ENCODE peak calls at places on chromosomes 3 and 15, in ten cellular contexts. One of them, this sample, is unnamed.

GRCh38 chr3:79598594-79598993 is 169.2 kb downstream of the ROBO1 start:
- DNase-seq in Caki2: no peak
- DNase-seq in activated CD8-positive, alpha-beta T cell treated with anti-CD3 and anti-CD28 coated beads for 36 hours: no peak
- DNase-seq in occipital lobe: no peak
- DNase-seq in stimulated activated CD4-positive, alpha-beta T cell treated with anti-CD3 and anti-CD28 coated beads, Interleukin-4, amount 100 ng/mL, for 48 hours: no peak
- DNase-seq in H4: no peak
- DNase-seq in activated effector memory CD4-positive, alpha-beta T cell treated with Interleukin-2 at 50 U/mL for 16 hours: no peak
- DNase-seq in neuronal stem cell: no peak
- DNase-seq in nucleus accumbens: no peak
- DNase-seq in NCI-H82: peak
- DNase-seq in this sample: peak

GRCh38 chr3:69226071-69226470 is 103.7 kb upstream of the LMOD3 start:
- DNase-seq in activated CD8-positive, alpha-beta T cell treated with anti-CD3 and anti-CD28 coated beads for 36 hours: no peak
- DNase-seq in activated effector memory CD4-positive, alpha-beta T cell treated with Interleukin-2 at 50 U/mL for 16 hours: no peak
- DNase-seq in occipital lobe: no peak
- DNase-seq in Caki2: no peak
- DNase-seq in NCI-H82: no peak
- DNase-seq in H4: no peak
- DNase-seq in neuronal stem cell: no peak
- DNase-seq in stimulated activated CD4-positive, alpha-beta T cell treated with anti-CD3 and anti-CD28 coated beads, Interleukin-4, amount 100 ng/mL, for 48 hours: no peak
- DNase-seq in nucleus accumbens: no peak
- DNase-seq in this sample: no peak

GRCh38 chr15:60381148-60381788 is 16.5 kb downstream of the ANXA2 start:
- DNase-seq in Caki2: no peak
- DNase-seq in nucleus accumbens: no peak
- DNase-seq in stimulated activated CD4-positive, alpha-beta T cell treated with anti-CD3 and anti-CD28 coated beads, Interleukin-4, amount 100 ng/mL, for 48 hours: no peak
- DNase-seq in neuronal stem cell: no peak
- DNase-seq in activated effector memory CD4-positive, alpha-beta T cell treated with Interleukin-2 at 50 U/mL for 16 hours: no peak
- DNase-seq in activated CD8-positive, alpha-beta T cell treated with anti-CD3 and anti-CD28 coated beads for 36 hours: no peak
- DNase-seq in occipital lobe: no peak
- DNase-seq in NCI-H82: no peak
- DNase-seq in H4: no peak
- DNase-seq in this sample: no peak

GRCh38 chr3:134799393-134799792 is 4.3 kb downstream of the EPHB1 start:
- DNase-seq in NCI-H82: no peak
- DNase-seq in Caki2: peak
- DNase-seq in neuronal stem cell: no peak
- DNase-seq in nucleus accumbens: no peak
- DNase-seq in H4: peak
- DNase-seq in stimulated activated CD4-positive, alpha-beta T cell treated with anti-CD3 and anti-CD28 coated beads, Interleukin-4, amount 100 ng/mL, for 48 hours: no peak
- DNase-seq in activated CD8-positive, alpha-beta T cell treated with anti-CD3 and anti-CD28 coated beads for 36 hours: no peak
- DNase-seq in occipital lobe: no peak
- DNase-seq in activated effector memory CD4-positive, alpha-beta T cell treated with Interleukin-2 at 50 U/mL for 16 hours: no peak
- DNase-seq in this sample: no peak

GRCh38 chr3:43162573-43163084 is 56.8 kb upstream of the POMGNT2 start:
- DNase-seq in activated CD8-positive, alpha-beta T cell treated with anti-CD3 and anti-CD28 coated beads for 36 hours: peak
- DNase-seq in NCI-H82: no peak
- DNase-seq in occipital lobe: no peak
- DNase-seq in activated effector memory CD4-positive, alpha-beta T cell treated with Interleukin-2 at 50 U/mL for 16 hours: peak
- DNase-seq in H4: no peak
- DNase-seq in neuronal stem cell: no peak
- DNase-seq in stimulated activated CD4-positive, alpha-beta T cell treated with anti-CD3 and anti-CD28 coated beads, Interleukin-4, amount 100 ng/mL, for 48 hours: no peak
- DNase-seq in Caki2: no peak
- DNase-seq in nucleus accumbens: no peak
- DNase-seq in this sample: no peak

GRCh38 chr3:23320586-23321570 is 117.8 kb downstream of the UBE2E2 start:
- DNase-seq in activated CD8-positive, alpha-beta T cell treated with anti-CD3 and anti-CD28 coated beads for 36 hours: no peak
- DNase-seq in activated effector memory CD4-positive, alpha-beta T cell treated with Interleukin-2 at 50 U/mL for 16 hours: no peak
- DNase-seq in stimulated activated CD4-positive, alpha-beta T cell treated with anti-CD3 and anti-CD28 coated beads, Interleukin-4, amount 100 ng/mL, for 48 hours: no peak
- DNase-seq in occipital lobe: no peak
- DNase-seq in H4: no peak
- DNase-seq in NCI-H82: peak
- DNase-seq in nucleus accumbens: no peak
- DNase-seq in neuronal stem cell: no peak
- DNase-seq in Caki2: no peak
- DNase-seq in this sample: no peak

GRCh38 chr15:33188159-33188558 is 6.4 kb downstream of the FMN1 start:
- DNase-seq in nucleus accumbens: no peak
- DNase-seq in neuronal stem cell: no peak
- DNase-seq in activated CD8-positive, alpha-beta T cell treated with anti-CD3 and anti-CD28 coated beads for 36 hours: no peak
- DNase-seq in activated effector memory CD4-positive, alpha-beta T cell treated with Interleukin-2 at 50 U/mL for 16 hours: no peak
- DNase-seq in stimulated activated CD4-positive, alpha-beta T cell treated with anti-CD3 and anti-CD28 coated beads, Interleukin-4, amount 100 ng/mL, for 48 hours: no peak
- DNase-seq in NCI-H82: no peak
- DNase-seq in occipital lobe: no peak
- DNase-seq in H4: no peak
- DNase-seq in Caki2: no peak
- DNase-seq in this sample: no peak

GRCh38 chr15:80179025-80179759 is 26.4 kb downstream of the FAH start:
- DNase-seq in nucleus accumbens: no peak
- DNase-seq in H4: peak
- DNase-seq in stimulated activated CD4-positive, alpha-beta T cell treated with anti-CD3 and anti-CD28 coated beads, Interleukin-4, amount 100 ng/mL, for 48 hours: no peak
- DNase-seq in neuronal stem cell: no peak
- DNase-seq in activated effector memory CD4-positive, alpha-beta T cell treated with Interleukin-2 at 50 U/mL for 16 hours: no peak
- DNase-seq in NCI-H82: no peak
- DNase-seq in Caki2: peak
- DNase-seq in activated CD8-positive, alpha-beta T cell treated with anti-CD3 and anti-CD28 coated beads for 36 hours: no peak
- DNase-seq in occipital lobe: no peak
- DNase-seq in this sample: no peak

GRCh38 chr3:124256599-124256998 is 264.7 kb upstream of the ROPN1 start:
- DNase-seq in activated effector memory CD4-positive, alpha-beta T cell treated with Interleukin-2 at 50 U/mL for 16 hours: no peak
- DNase-seq in H4: no peak
- DNase-seq in activated CD8-positive, alpha-beta T cell treated with anti-CD3 and anti-CD28 coated beads for 36 hours: no peak
- DNase-seq in stimulated activated CD4-positive, alpha-beta T cell treated with anti-CD3 and anti-CD28 coated beads, Interleukin-4, amount 100 ng/mL, for 48 hours: no peak
- DNase-seq in occipital lobe: no peak
- DNase-seq in NCI-H82: no peak
- DNase-seq in neuronal stem cell: no peak
- DNase-seq in Caki2: no peak
- DNase-seq in nucleus accumbens: no peak
- DNase-seq in this sample: no peak

GRCh38 chr3:180329187-180329586 is 272.8 kb upstream of the TTC14 start:
- DNase-seq in occipital lobe: no peak
- DNase-seq in H4: no peak
- DNase-seq in Caki2: no peak
- DNase-seq in nucleus accumbens: no peak
- DNase-seq in activated effector memory CD4-positive, alpha-beta T cell treated with Interleukin-2 at 50 U/mL for 16 hours: no peak
- DNase-seq in stimulated activated CD4-positive, alpha-beta T cell treated with anti-CD3 and anti-CD28 coated beads, Interleukin-4, amount 100 ng/mL, for 48 hours: no peak
- DNase-seq in activated CD8-positive, alpha-beta T cell treated with anti-CD3 and anti-CD28 coated beads for 36 hours: no peak
- DNase-seq in neuronal stem cell: no peak
- DNase-seq in NCI-H82: no peak
- DNase-seq in this sample: no peak

GRCh38 chr3:142973217-142974009 is 9.9 kb upstream of the PAQR9 start:
- DNase-seq in stimulated activated CD4-positive, alpha-beta T cell treated with anti-CD3 and anti-CD28 coated beads, Interleukin-4, amount 100 ng/mL, for 48 hours: no peak
- DNase-seq in occipital lobe: no peak
- DNase-seq in activated effector memory CD4-positive, alpha-beta T cell treated with Interleukin-2 at 50 U/mL for 16 hours: no peak
- DNase-seq in neuronal stem cell: no peak
- DNase-seq in activated CD8-positive, alpha-beta T cell treated with anti-CD3 and anti-CD28 coated beads for 36 hours: no peak
- DNase-seq in H4: no peak
- DNase-seq in Caki2: no peak
- DNase-seq in NCI-H82: no peak
- DNase-seq in nucleus accumbens: no peak
- DNase-seq in this sample: no peak

GRCh38 chr3:71523628-71524027 is 59.9 kb downstream of the FOXP1 start:
- DNase-seq in NCI-H82: no peak
- DNase-seq in occipital lobe: no peak
- DNase-seq in Caki2: no peak
- DNase-seq in activated effector memory CD4-positive, alpha-beta T cell treated with Interleukin-2 at 50 U/mL for 16 hours: no peak
- DNase-seq in neuronal stem cell: no peak
- DNase-seq in activated CD8-positive, alpha-beta T cell treated with anti-CD3 and anti-CD28 coated beads for 36 hours: no peak
- DNase-seq in nucleus accumbens: no peak
- DNase-seq in stimulated activated CD4-positive, alpha-beta T cell treated with anti-CD3 and anti-CD28 coated beads, Interleukin-4, amount 100 ng/mL, for 48 hours: no peak
- DNase-seq in H4: no peak
- DNase-seq in this sample: no peak

GRCh38 chr3:16658004-16658932 is 53.0 kb upstream of the DAZL start:
- DNase-seq in nucleus accumbens: no peak
- DNase-seq in stimulated activated CD4-positive, alpha-beta T cell treated with anti-CD3 and anti-CD28 coated beads, Interleukin-4, amount 100 ng/mL, for 48 hours: no peak
- DNase-seq in neuronal stem cell: peak
- DNase-seq in occipital lobe: no peak
- DNase-seq in Caki2: no peak
- DNase-seq in activated CD8-positive, alpha-beta T cell treated with anti-CD3 and anti-CD28 coated beads for 36 hours: no peak
- DNase-seq in NCI-H82: peak
- DNase-seq in H4: no peak
- DNase-seq in activated effector memory CD4-positive, alpha-beta T cell treated with Interleukin-2 at 50 U/mL for 16 hours: no peak
- DNase-seq in this sample: peak

GRCh38 chr3:128585974-128586373 is 64.6 kb downstream of the RPN1 start:
- DNase-seq in activated CD8-positive, alpha-beta T cell treated with anti-CD3 and anti-CD28 coated beads for 36 hours: no peak
- DNase-seq in activated effector memory CD4-positive, alpha-beta T cell treated with Interleukin-2 at 50 U/mL for 16 hours: no peak
- DNase-seq in neuronal stem cell: no peak
- DNase-seq in occipital lobe: no peak
- DNase-seq in nucleus accumbens: no peak
- DNase-seq in stimulated activated CD4-positive, alpha-beta T cell treated with anti-CD3 and anti-CD28 coated beads, Interleukin-4, amount 100 ng/mL, for 48 hours: no peak
- DNase-seq in NCI-H82: no peak
- DNase-seq in Caki2: no peak
- DNase-seq in H4: no peak
- DNase-seq in this sample: no peak

GRCh38 chr3:72340056-72340455 is 508.2 kb downstream of the SHQ1 start:
- DNase-seq in stimulated activated CD4-positive, alpha-beta T cell treated with anti-CD3 and anti-CD28 coated beads, Interleukin-4, amount 100 ng/mL, for 48 hours: no peak
- DNase-seq in NCI-H82: peak
- DNase-seq in activated CD8-positive, alpha-beta T cell treated with anti-CD3 and anti-CD28 coated beads for 36 hours: no peak
- DNase-seq in nucleus accumbens: no peak
- DNase-seq in Caki2: no peak
- DNase-seq in H4: no peak
- DNase-seq in activated effector memory CD4-positive, alpha-beta T cell treated with Interleukin-2 at 50 U/mL for 16 hours: no peak
- DNase-seq in neuronal stem cell: no peak
- DNase-seq in occipital lobe: no peak
- DNase-seq in this sample: no peak

GRCh38 chr3:191094057-191094456 is 105.0 kb upstream of the OSTN start:
- DNase-seq in Caki2: no peak
- DNase-seq in nucleus accumbens: no peak
- DNase-seq in neuronal stem cell: no peak
- DNase-seq in H4: no peak
- DNase-seq in activated CD8-positive, alpha-beta T cell treated with anti-CD3 and anti-CD28 coated beads for 36 hours: no peak
- DNase-seq in activated effector memory CD4-positive, alpha-beta T cell treated with Interleukin-2 at 50 U/mL for 16 hours: no peak
- DNase-seq in stimulated activated CD4-positive, alpha-beta T cell treated with anti-CD3 and anti-CD28 coated beads, Interleukin-4, amount 100 ng/mL, for 48 hours: no peak
- DNase-seq in occipital lobe: no peak
- DNase-seq in NCI-H82: no peak
- DNase-seq in this sample: no peak

GRCh38 chr15:37100109-37100873 is at the start of gene MEIS2:
- DNase-seq in activated effector memory CD4-positive, alpha-beta T cell treated with Interleukin-2 at 50 U/mL for 16 hours: no peak
- DNase-seq in NCI-H82: peak
- DNase-seq in nucleus accumbens: peak
- DNase-seq in occipital lobe: peak
- DNase-seq in Caki2: peak
- DNase-seq in neuronal stem cell: peak
- DNase-seq in H4: peak
- DNase-seq in activated CD8-positive, alpha-beta T cell treated with anti-CD3 and anti-CD28 coated beads for 36 hours: peak
- DNase-seq in stimulated activated CD4-positive, alpha-beta T cell treated with anti-CD3 and anti-CD28 coated beads, Interleukin-4, amount 100 ng/mL, for 48 hours: peak
- DNase-seq in this sample: peak

GRCh38 chr3:43055806-43056770 is 49.8 kb downstream of the POMGNT2 start:
- DNase-seq in occipital lobe: no peak
- DNase-seq in activated CD8-positive, alpha-beta T cell treated with anti-CD3 and anti-CD28 coated beads for 36 hours: no peak
- DNase-seq in Caki2: no peak
- DNase-seq in neuronal stem cell: no peak
- DNase-seq in nucleus accumbens: no peak
- DNase-seq in NCI-H82: no peak
- DNase-seq in stimulated activated CD4-positive, alpha-beta T cell treated with anti-CD3 and anti-CD28 coated beads, Interleukin-4, amount 100 ng/mL, for 48 hours: no peak
- DNase-seq in H4: no peak
- DNase-seq in activated effector memory CD4-positive, alpha-beta T cell treated with Interleukin-2 at 50 U/mL for 16 hours: no peak
- DNase-seq in this sample: no peak

GRCh38 chr3:124393340-124393739 is 336.9 kb upstream of the UMPS start:
- DNase-seq in nucleus accumbens: no peak
- DNase-seq in activated CD8-positive, alpha-beta T cell treated with anti-CD3 and anti-CD28 coated beads for 36 hours: no peak
- DNase-seq in activated effector memory CD4-positive, alpha-beta T cell treated with Interleukin-2 at 50 U/mL for 16 hours: no peak
- DNase-seq in NCI-H82: no peak
- DNase-seq in H4: no peak
- DNase-seq in stimulated activated CD4-positive, alpha-beta T cell treated with anti-CD3 and anti-CD28 coated beads, Interleukin-4, amount 100 ng/mL, for 48 hours: no peak
- DNase-seq in neuronal stem cell: no peak
- DNase-seq in Caki2: no peak
- DNase-seq in occipital lobe: no peak
- DNase-seq in this sample: no peak

GRCh38 chr15:36818260-36818659 is 238.8 kb downstream of the CDIN1 start:
- DNase-seq in NCI-H82: no peak
- DNase-seq in H4: no peak
- DNase-seq in Caki2: no peak
- DNase-seq in occipital lobe: no peak
- DNase-seq in activated CD8-positive, alpha-beta T cell treated with anti-CD3 and anti-CD28 coated beads for 36 hours: no peak
- DNase-seq in stimulated activated CD4-positive, alpha-beta T cell treated with anti-CD3 and anti-CD28 coated beads, Interleukin-4, amount 100 ng/mL, for 48 hours: no peak
- DNase-seq in nucleus accumbens: no peak
- DNase-seq in neuronal stem cell: no peak
- DNase-seq in activated effector memory CD4-positive, alpha-beta T cell treated with Interleukin-2 at 50 U/mL for 16 hours: no peak
- DNase-seq in this sample: no peak

GRCh38 chr3:150878290-150878689 is 26.9 kb downstream of the MINDY4B start:
- DNase-seq in stimulated activated CD4-positive, alpha-beta T cell treated with anti-CD3 and anti-CD28 coated beads, Interleukin-4, amount 100 ng/mL, for 48 hours: no peak
- DNase-seq in occipital lobe: no peak
- DNase-seq in Caki2: no peak
- DNase-seq in NCI-H82: no peak
- DNase-seq in H4: no peak
- DNase-seq in activated CD8-positive, alpha-beta T cell treated with anti-CD3 and anti-CD28 coated beads for 36 hours: no peak
- DNase-seq in neuronal stem cell: no peak
- DNase-seq in nucleus accumbens: no peak
- DNase-seq in activated effector memory CD4-positive, alpha-beta T cell treated with Interleukin-2 at 50 U/mL for 16 hours: no peak
- DNase-seq in this sample: no peak

GRCh38 chr3:111851511-111851954 is 7.5 kb upstream of the PHLDB2 start:
- DNase-seq in activated effector memory CD4-positive, alpha-beta T cell treated with Interleukin-2 at 50 U/mL for 16 hours: no peak
- DNase-seq in stimulated activated CD4-positive, alpha-beta T cell treated with anti-CD3 and anti-CD28 coated beads, Interleukin-4, amount 100 ng/mL, for 48 hours: no peak
- DNase-seq in NCI-H82: no peak
- DNase-seq in H4: peak
- DNase-seq in occipital lobe: no peak
- DNase-seq in neuronal stem cell: no peak
- DNase-seq in nucleus accumbens: no peak
- DNase-seq in Caki2: no peak
- DNase-seq in activated CD8-positive, alpha-beta T cell treated with anti-CD3 and anti-CD28 coated beads for 36 hours: no peak
- DNase-seq in this sample: no peak

GRCh38 chr3:141605883-141606282 is 119.1 kb downstream of the RASA2 start:
- DNase-seq in NCI-H82: peak
- DNase-seq in H4: no peak
- DNase-seq in activated CD8-positive, alpha-beta T cell treated with anti-CD3 and anti-CD28 coated beads for 36 hours: no peak
- DNase-seq in stimulated activated CD4-positive, alpha-beta T cell treated with anti-CD3 and anti-CD28 coated beads, Interleukin-4, amount 100 ng/mL, for 48 hours: no peak
- DNase-seq in Caki2: no peak
- DNase-seq in occipital lobe: no peak
- DNase-seq in nucleus accumbens: no peak
- DNase-seq in neuronal stem cell: no peak
- DNase-seq in activated effector memory CD4-positive, alpha-beta T cell treated with Interleukin-2 at 50 U/mL for 16 hours: no peak
- DNase-seq in this sample: no peak

GRCh38 chr3:46705751-46706572 is 4.8 kb downstream of the TMIE start:
- DNase-seq in activated CD8-positive, alpha-beta T cell treated with anti-CD3 and anti-CD28 coated beads for 36 hours: no peak
- DNase-seq in stimulated activated CD4-positive, alpha-beta T cell treated with anti-CD3 and anti-CD28 coated beads, Interleukin-4, amount 100 ng/mL, for 48 hours: no peak
- DNase-seq in Caki2: no peak
- DNase-seq in activated effector memory CD4-positive, alpha-beta T cell treated with Interleukin-2 at 50 U/mL for 16 hours: no peak
- DNase-seq in nucleus accumbens: no peak
- DNase-seq in H4: peak
- DNase-seq in NCI-H82: no peak
- DNase-seq in occipital lobe: no peak
- DNase-seq in neuronal stem cell: no peak
- DNase-seq in this sample: no peak

GRCh38 chr3:32276279-32276841 is 37.9 kb downstream of the CMTM8 start:
- DNase-seq in Caki2: no peak
- DNase-seq in occipital lobe: no peak
- DNase-seq in NCI-H82: no peak
- DNase-seq in stimulated activated CD4-positive, alpha-beta T cell treated with anti-CD3 and anti-CD28 coated beads, Interleukin-4, amount 100 ng/mL, for 48 hours: no peak
- DNase-seq in neuronal stem cell: no peak
- DNase-seq in activated effector memory CD4-positive, alpha-beta T cell treated with Interleukin-2 at 50 U/mL for 16 hours: no peak
- DNase-seq in H4: peak
- DNase-seq in nucleus accumbens: no peak
- DNase-seq in activated CD8-positive, alpha-beta T cell treated with anti-CD3 and anti-CD28 coated beads for 36 hours: no peak
- DNase-seq in this sample: no peak